ENCODE peak calls at places on chromosomes 16 and 17, in six cellular contexts. C is stomach, M is PC-3, N is heart right ventricle, U is neural progenitor cell, Q is OCI-LY7. O is an unnamed sample. For H3K4me1 and H3K36me3, the result is how much of the 10 kb centered on the place peaks cover.

GRCh38 chr17:35588196-35588920 is 1.2 kb downstream of the AP2B1 start:
- DNase-seq in Q (no peak), C (no peak), N (no peak), M (peak), U (no peak), O (no peak)

GRCh38 chr16:85995591-85996461 is 96.9 kb downstream of the IRF8 start:
- DNase-seq in U (no peak), Q (peak), M (no peak), N (no peak), C (peak), O (no peak)

GRCh38 chr17:13825526-13826040 is 223.9 kb upstream of the HS3ST3A1 start:
- DNase-seq in N (no peak), M (no peak), U (no peak), Q (no peak), C (no peak), O (no peak)

GRCh38 chr17:60747069-60747808 is 69.6 kb downstream of the BCAS3 start:
- DNase-seq in Q (no peak), C (no peak), N (no peak), U (peak), M (no peak), O (no peak)

GRCh38 chr16:69322343-69322742 is 8.0 kb downstream of the PDF start:
- DNase-seq in Q (no peak), N (no peak), C (no peak), M (no peak), U (no peak), O (no peak)

GRCh38 chr17:59558039-59558438 is 7.4 kb upstream of the DHX40 start:
- DNase-seq in N (no peak), M (no peak), U (no peak), Q (no peak), C (no peak), O (no peak)

GRCh38 chr16:2242598-2242997 is 6.4 kb downstream of the DNASE1L2 start:
- DNase-seq in N (no peak), Q (no peak), C (no peak), U (no peak), M (no peak), O (no peak)

GRCh38 chr17:68540981-68541380 is 28.8 kb downstream of the PRKAR1A start:
- DNase-seq in C (no peak), Q (no peak), U (no peak), M (no peak), N (no peak), O (no peak)

GRCh38 chr16:65024649-65025243 is 97.1 kb downstream of the CDH11 start:
- DNase-seq in Q (no peak), U (no peak), N (no peak), M (no peak), C (no peak), O (no peak)

GRCh38 chr17:74354123-74354522 is 7.5 kb downstream of the BTBD17 start:
- DNase-seq in N (peak), U (peak), Q (peak), M (peak), C (peak), O (no peak)

GRCh38 chr16:22073350-22073749 is 19.0 kb upstream of the VWA3A start:
- DNase-seq in N (no peak), Q (no peak), C (no peak), U (no peak), M (no peak), O (no peak)

GRCh38 chr17:2863204-2863603 is 67.0 kb downstream of the RAP1GAP2 start:
- DNase-seq in U (no peak), Q (no peak), M (no peak), C (peak), N (no peak), O (no peak)

GRCh38 chr16:84941916-84942315 is 69.4 kb downstream of the ZDHHC7 start:
- DNase-seq in N (no peak), Q (no peak), M (no peak), U (no peak), C (no peak), O (no peak)

GRCh38 chr16:29845656-29846055 is 17.4 kb downstream of the CDIPT start:
- DNase-seq in M (no peak), N (no peak), C (no peak), Q (no peak), U (no peak), O (no peak)

GRCh38 chr16:66382966-66383299 is 16.4 kb downstream of the CDH5 start:
- DNase-seq in C (no peak), Q (no peak), N (no peak), M (peak), U (no peak), O (no peak)

GRCh38 chr17:39781028-39781800 is 43.5 kb downstream of the GRB7 start:
- DNase-seq in M (no peak), N (no peak), U (no peak), Q (no peak), C (no peak), O (no peak)

GRCh38 chr16:86580798-86581185 is 2.4 kb downstream of the FOXL1 start:
- DNase-seq in N (no peak), M (no peak), C (no peak), Q (no peak), U (no peak), O (no peak)

GRCh38 chr16:57957396-57958392 is 13.2 kb downstream of the CNGB1 start:
- DNase-seq in C (no peak), M (no peak), N (no peak), Q (no peak), U (no peak), O (no peak)

GRCh38 chr16:19008770-19009169 is 25.0 kb downstream of the TMC7 start:
- DNase-seq in M (no peak), N (no peak), Q (no peak), C (no peak), U (no peak), O (no peak)

GRCh38 chr16:66523861-66524354 is 26.0 kb downstream of the TK2 start:
- DNase-seq in U (no peak), Q (peak), M (no peak), C (no peak), N (no peak), O (no peak)

GRCh38 chr16:88528902-88529318 is 41.3 kb upstream of the ZC3H18 start:
- DNase-seq in U (no peak), Q (no peak), N (no peak), M (no peak), C (no peak), O (no peak)

GRCh38 chr16:67456383-67457140 is 24.4 kb downstream of the ATP6V0D1 start:
- DNase-seq in C (peak), N (peak), Q (no peak), U (no peak), M (no peak), O (no peak)

GRCh38 chr16:50244140-50244503 is 22.2 kb upstream of the ADCY7 start:
- DNase-seq in C (no peak), U (no peak), N (no peak), Q (no peak), M (peak), O (no peak)

DNA sequence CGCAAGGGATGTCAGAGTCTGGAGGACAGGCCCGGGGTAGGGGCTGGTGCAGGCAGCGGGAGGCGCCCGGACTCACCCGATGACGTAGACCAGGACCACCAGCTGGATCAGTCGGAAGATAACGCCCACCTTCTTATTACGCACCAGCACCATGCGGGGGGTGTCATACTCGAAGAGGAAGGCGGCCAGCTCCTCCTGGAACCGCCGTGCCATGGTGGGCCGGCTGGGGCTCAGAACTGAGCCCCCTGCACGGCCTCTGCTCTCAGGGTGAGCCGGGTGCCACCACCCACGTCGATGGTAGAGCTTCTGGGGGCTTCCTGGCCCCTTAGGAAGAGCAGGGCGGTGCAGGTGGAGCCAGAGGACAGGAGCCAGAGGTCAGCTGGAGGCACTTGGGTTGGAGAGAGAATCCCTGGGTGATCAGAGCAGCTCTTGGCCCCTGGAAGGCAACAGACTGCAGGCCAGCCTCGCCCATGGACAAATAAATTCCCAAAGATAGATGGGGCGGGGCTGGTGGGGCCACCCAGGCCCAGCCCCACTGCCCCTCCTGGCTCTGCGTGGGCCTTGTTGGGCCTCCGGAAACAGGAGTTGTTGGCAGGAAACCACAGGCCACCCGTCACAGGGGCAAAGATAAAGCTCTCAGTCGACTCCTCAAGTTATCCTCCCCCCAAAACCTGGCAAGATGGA is at the start of gene P2RX1:
- DNase-seq in N (no peak), Q (peak), C (peak), U (no peak), M (no peak), O (no peak)
- H3K4me3 ChIP-seq in N (no peak), Q (no peak), C (peak), U (no peak), M (no peak), O (peak)

GRCh38 chr17:82524540-82524939 is 5.0 kb downstream of the FOXK2 start:
- DNase-seq in N (no peak), Q (no peak), M (no peak), U (no peak), C (no peak), O (no peak)
- H3K4me1 ChIP-seq in N (half or more), Q (half or more), M (under half), U (under half), C (half or more), O (half or more)

GRCh38 chr17:28912281-28912937 is 9.5 kb upstream of the DHRS13 start:
- DNase-seq in C (no peak), M (no peak), U (no peak), Q (no peak), N (no peak), O (no peak)

GRCh38 chr17:28910534-28910933 is 7.7 kb upstream of the DHRS13 start:
- DNase-seq in U (no peak), M (no peak), Q (no peak), N (no peak), C (no peak), O (no peak)

GRCh38 chr17:28908640-28909098 is 5.8 kb upstream of the DHRS13 start:
- DNase-seq in C (no peak), U (no peak), Q (no peak), M (peak), N (no peak), O (no peak)

GRCh38 chr17:28912938-28913333 is 10.1 kb upstream of the DHRS13 start:
- DNase-seq in Q (no peak), U (no peak), M (no peak), N (no peak), C (no peak), O (no peak)

DNA sequence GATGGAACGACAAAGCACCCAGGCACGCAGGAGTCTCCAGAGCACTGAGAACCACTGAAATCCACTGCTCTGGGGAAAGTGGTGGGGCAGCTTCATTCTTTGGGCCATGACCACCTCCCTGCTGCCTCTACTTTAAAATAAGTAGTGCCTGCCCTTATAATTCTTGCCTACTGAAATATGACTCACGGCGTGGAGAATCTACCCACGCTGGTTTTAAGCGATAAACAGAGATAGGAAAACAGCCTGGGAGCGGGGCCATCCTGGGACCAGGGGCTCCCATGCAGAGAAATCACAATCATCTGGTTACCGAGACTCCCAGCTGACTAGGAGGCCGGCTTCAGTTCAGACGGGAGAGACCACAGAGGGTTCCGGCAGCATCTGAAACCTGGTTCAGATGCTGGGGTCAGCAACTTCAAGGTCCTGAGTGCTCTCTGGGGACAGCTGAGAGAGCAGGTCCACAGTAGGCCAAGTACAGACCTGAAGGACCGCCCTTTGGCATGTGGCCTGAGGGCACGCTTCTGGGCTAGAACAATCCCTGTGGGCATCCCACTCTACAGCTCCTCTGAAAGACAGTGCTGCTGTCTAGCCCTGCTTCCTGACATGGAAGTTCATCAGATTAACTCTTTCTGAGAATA is 8.6 kb upstream of the DHRS13 start:
- DNase-seq in N (no peak), Q (no peak), M (no peak), U (no peak), C (no peak), O (no peak)
- H3K36me3 ChIP-seq in N (half or more), Q (half or more), M (half or more), U (under half), C (half or more), O (half or more)

GRCh38 chr17:48816438-48816773 is 623 bp downstream of the TTLL6 start:
- DNase-seq in N (no peak), U (no peak), C (no peak), Q (no peak), M (no peak), O (no peak)
- H3K4me3 ChIP-seq in N (no peak), U (peak), C (peak), Q (peak), M (peak), O (no peak)

DNA sequence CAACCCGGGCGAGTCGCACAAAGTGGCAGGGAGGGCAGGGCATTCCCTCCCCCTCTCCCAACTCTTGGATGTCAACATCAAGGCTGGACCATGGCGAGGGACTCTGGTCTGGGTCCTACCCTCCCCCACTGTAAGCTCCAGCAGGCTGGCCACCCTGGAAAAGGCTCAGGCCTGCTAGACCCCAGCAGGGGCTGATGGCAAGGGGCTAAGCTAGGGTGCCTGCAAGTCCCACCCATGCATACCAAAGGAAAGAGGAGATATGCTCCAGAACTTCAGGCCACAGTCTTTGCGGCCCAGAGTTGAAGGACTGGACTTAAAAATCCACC is 19.9 kb downstream of the ST3GAL2 start:
- DNase-seq in C (no peak), U (no peak), Q (no peak), N (no peak), M (no peak), O (no peak)
- H3K4me1 ChIP-seq in C (under half), U (under half), Q (half or more), N (under half), M (under half), O (under half)

GRCh38 chr16:4011940-4012629 is 104.2 kb downstream of the ADCY9 start:
- DNase-seq in N (no peak), M (no peak), U (no peak), C (no peak), Q (no peak), O (no peak)

GRCh38 chr16:4015275-4015990 is 100.8 kb downstream of the ADCY9 start:
- DNase-seq in N (no peak), M (no peak), C (peak), Q (no peak), U (no peak), O (no peak)

GRCh38 chr16:4015991-4016325 is 100.3 kb downstream of the ADCY9 start:
- DNase-seq in N (no peak), M (no peak), C (no peak), U (no peak), Q (no peak), O (no peak)

GRCh38 chr16:4017807-4018206 is 98.4 kb downstream of the ADCY9 start:
- DNase-seq in Q (no peak), M (no peak), N (no peak), U (no peak), C (no peak), O (no peak)

GRCh38 chr16:4016648-4017047 is 99.6 kb downstream of the ADCY9 start:
- DNase-seq in U (no peak), N (no peak), C (no peak), Q (no peak), M (no peak), O (no peak)
- H3K36me3 ChIP-seq in U (under half), N (under half), C (under half), Q (under half), M (under half), O (under half)

O was measured in esophagus squamous epithelium.